ENCODE peak calls at places on chromosomes 13 and 19, in four cellular contexts. B, R, Z and K are unnamed samples.

GRCh38 chr13:73039201-73040108 is 19.4 kb upstream of the KLF5 start:
- DNase-seq in B (no peak), R (peak; percentile 51), Z (no peak), K (no peak)

GRCh38 chr19:58353717-58354477 is 605 bp upstream of the A1BG start:
- DNase-seq in B (no peak), R (no peak), Z (no peak), K (no peak)

GRCh38 chr13:57672168-57672567 is 40.6 kb downstream of the PCDH17 start:
- DNase-seq in B (no peak), R (no peak), Z (no peak), K (no peak)

GRCh38 chr19:7829561-7830271 is at the start of gene EVI5L:
- DNase-seq in B (peak; percentile 100), R (peak; percentile 100), Z (peak; percentile 100), K (peak; percentile 100)

GRCh38 chr13:25186187-25186586 is 14.1 kb upstream of the AMER2 start:
- DNase-seq in B (no peak), R (no peak), Z (peak; percentile 59), K (no peak)

GRCh38 chr13:94706854-94707399 is 5.4 kb downstream of the SOX21 start:
- DNase-seq in B (peak; percentile 8), R (no peak), Z (no peak), K (no peak)

GRCh38 chr19:35363001-35363590 is 4.8 kb downstream of the FFAR3 start:
- DNase-seq in B (no peak), R (no peak), Z (no peak), K (no peak)

GRCh38 chr13:63741029-63741813 is 2325.6 kb upstream of the PCDH20 start:
- DNase-seq in B (no peak), R (no peak), Z (no peak), K (no peak)

DNA sequence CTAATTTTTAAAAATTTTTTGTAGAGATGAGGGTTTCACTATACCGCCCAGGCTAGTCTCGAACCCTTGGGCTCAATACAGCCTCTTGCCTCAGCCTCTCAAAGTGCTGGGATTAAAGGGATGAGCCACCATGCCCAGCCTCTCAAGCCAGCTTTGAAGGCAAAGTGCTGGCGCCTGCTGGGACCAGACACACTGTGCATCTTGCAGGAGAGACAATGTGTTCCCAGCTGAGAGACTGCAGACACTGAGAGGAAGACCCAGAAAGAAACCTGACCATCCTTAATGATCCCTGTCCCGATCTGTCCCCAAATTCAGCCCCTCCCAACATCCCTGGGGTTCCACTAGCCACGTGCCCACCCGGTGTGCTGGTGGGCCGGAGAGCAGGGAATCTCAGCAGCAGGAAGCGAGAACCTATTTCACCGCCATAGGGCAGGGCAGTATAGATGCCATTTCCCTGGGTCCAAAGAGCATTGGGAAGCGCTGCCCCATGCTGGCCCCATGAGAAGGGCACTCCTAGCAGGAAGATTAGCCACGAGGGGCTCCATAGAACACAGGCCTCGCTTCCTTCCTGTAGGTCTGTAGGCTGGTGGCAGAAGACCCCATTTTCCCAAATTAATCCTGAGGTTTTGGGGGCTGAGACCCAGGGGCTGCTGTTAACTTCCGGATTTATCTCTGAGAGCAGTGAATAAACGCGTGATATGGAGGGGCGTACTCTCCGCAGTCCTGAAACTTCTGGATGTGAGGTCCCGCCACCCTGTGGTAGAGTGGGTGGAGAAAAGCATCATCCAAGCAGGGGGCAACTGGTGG is 968 bp downstream of the RAVER1 start:
- DNase-seq in B (no peak), R (no peak), Z (no peak), K (no peak)
- TF ChIP-seq CTCF in B (no peak), R (no peak), Z (no peak), K (peak; percentile 54)

GRCh38 chr19:6271721-6272410 is 7.9 kb downstream of the MLLT1 start:
- DNase-seq in B (peak; percentile 51), R (peak; percentile 89), Z (no peak), K (peak; percentile 65)
- TF ChIP-seq CTCF in B (no peak), R (peak; percentile 37), Z (no peak), K (peak; percentile 29)

GRCh38 chr19:4543856-4544647 is 4.2 kb upstream of the LRG1 start:
- DNase-seq in B (no peak), R (no peak), Z (no peak), K (no peak)

GRCh38 chr19:4550479-4551050 is 8.9 kb downstream of the SEMA6B start:
- DNase-seq in B (no peak), R (no peak), Z (no peak), K (no peak)

GRCh38 chr19:4550018-4550417 is 9.5 kb downstream of the SEMA6B start:
- DNase-seq in B (no peak), R (no peak), Z (no peak), K (no peak)

GRCh38 chr19:4548238-4548584 is 8.4 kb upstream of the LRG1 start:
- DNase-seq in B (no peak), R (no peak), Z (no peak), K (no peak)

GRCh38 chr19:4547303-4548237 is 7.7 kb upstream of the LRG1 start:
- DNase-seq in B (no peak), R (no peak), Z (no peak), K (no peak)
- TF ChIP-seq CTCF in B (peak; percentile 48), R (peak; percentile 28), Z (peak; percentile 42), K (peak; percentile 53)

GRCh38 chr13:27405521-27406134 is 18.8 kb upstream of the GTF3A start:
- DNase-seq in B (no peak), R (no peak), Z (no peak), K (no peak)
- TF ChIP-seq CTCF in B (no peak), R (no peak), Z (no peak), K (no peak)

DNA sequence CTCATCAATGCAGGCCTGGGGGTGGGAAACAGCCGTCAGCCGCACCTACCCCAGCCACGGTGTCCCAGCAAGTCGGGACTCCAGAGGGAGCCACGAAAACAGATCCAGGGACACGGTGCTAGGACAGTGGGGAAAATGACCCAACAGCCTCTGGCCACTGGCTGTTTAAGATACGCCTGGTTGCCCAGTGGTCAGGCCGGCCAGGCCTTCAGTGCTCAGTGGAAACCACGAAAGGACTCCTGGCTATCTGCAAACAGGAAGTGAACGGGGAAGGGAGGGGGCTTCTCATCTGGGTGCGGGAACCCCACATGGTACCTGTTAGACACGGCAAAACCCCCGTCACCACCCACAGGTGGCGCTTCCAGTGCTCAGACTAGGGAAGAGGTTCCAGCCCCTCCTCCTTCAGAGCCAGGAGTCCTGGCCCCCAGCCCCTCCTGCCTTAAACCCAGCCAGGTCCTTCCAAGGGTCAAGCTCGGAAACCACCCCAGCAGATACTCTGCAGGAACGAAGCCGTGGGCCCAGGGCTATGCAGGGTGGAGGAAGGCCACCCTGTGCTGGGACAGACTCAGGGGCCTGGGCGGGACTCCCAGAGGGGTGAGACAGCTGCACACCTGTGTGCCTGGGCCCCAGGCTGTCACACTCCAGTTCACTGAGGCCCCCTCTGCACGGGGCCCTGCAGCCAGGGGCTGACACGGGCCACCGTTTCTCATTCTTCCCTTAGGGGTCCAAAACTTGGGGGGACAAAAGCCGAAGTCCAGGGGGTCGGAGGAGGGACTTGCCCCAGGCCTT is 4.5 kb downstream of the PPP1R12C start:
- DNase-seq in B (no peak), R (no peak), Z (peak; percentile 58), K (no peak)
- TF ChIP-seq CTCF in B (no peak), R (no peak), Z (peak; percentile 18), K (peak; percentile 39)

DNA sequence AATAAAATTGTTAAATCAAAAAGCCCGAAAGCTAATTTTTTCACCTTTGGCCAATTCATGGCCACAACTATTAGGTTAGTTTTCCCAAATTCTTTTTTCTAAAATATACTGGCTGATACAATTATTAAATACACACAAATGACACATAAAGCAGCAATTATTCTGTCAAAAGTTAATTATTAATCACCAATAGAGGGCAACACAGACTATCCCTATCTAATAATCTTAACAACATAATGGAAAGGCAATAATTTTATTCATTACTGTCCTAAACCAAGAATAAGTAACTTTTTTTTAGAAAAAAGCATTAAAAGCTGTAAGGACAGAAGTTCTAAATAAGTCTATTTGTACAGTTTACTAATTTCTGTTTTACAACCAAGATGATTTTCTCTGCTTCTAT is 51.7 kb downstream of the KATNAL1 start:
- DNase-seq in B (no peak), R (no peak), Z (no peak), K (no peak)
- TF ChIP-seq CTCF in B (no peak), R (peak; percentile 30), Z (no peak), K (peak; percentile 60)